ENCODE peak calls at places on chromosomes 13 and 19, in eight cellular contexts. Z, H, K, X, R, Y, F and C are unnamed samples.

GRCh38 chr13:53953205-53953604 is 924.6 kb downstream of the OLFM4 start:
- DNase-seq in H (no peak), X (no peak), F (no peak), R (no peak), Z (no peak), K (no peak), Y (no peak), C (no peak)

GRCh38 chr19:34308381-34309367 is 54.3 kb downstream of the GARRE1 start:
- DNase-seq in Y (no peak), F (no peak), K (no peak), H (no peak), Z (no peak), X (no peak), R (no peak), C (no peak)

GRCh38 chr19:35901854-35902661 is at the start of gene HCST:
- DNase-seq in R (no peak), H (no peak), Y (peak), X (no peak), K (no peak), F (no peak), Z (peak), C (peak)

GRCh38 chr13:58852076-58852475 is 1220.5 kb downstream of the PCDH17 start:
- DNase-seq in Y (no peak), K (no peak), H (no peak), Z (peak), F (no peak), R (no peak), X (no peak), C (no peak)

GRCh38 chr19:3479177-3479818 is 1.0 kb downstream of the SMIM24 start:
- DNase-seq in Y (peak), X (no peak), K (no peak), F (peak), Z (no peak), R (no peak), H (no peak), C (no peak)

GRCh38 chr13:25468330-25469178 is 96.8 kb downstream of the ATP8A2 start:
- DNase-seq in X (peak), Z (no peak), H (no peak), Y (peak), F (no peak), K (no peak), R (peak), C (no peak)

GRCh38 chr13:37375071-37375470 is 223.5 kb downstream of the POSTN start:
- DNase-seq in K (no peak), R (no peak), F (peak), Z (no peak), Y (no peak), H (no peak), X (no peak), C (no peak)

GRCh38 chr19:54481326-54481930 is 8.3 kb upstream of the CDC42EP5 start:
- DNase-seq in Y (peak), F (peak), H (peak), X (peak), K (no peak), Z (no peak), R (peak), C (no peak)

GRCh38 chr13:31434613-31435012 is 234.8 kb downstream of the B3GLCT start:
- DNase-seq in Z (no peak), X (no peak), K (no peak), H (no peak), R (no peak), F (no peak), Y (no peak), C (no peak)

GRCh38 chr13:21672811-21673591 is 2.1 kb downstream of the FGF9 start:
- DNase-seq in Y (peak), Z (no peak), F (peak), H (peak), R (no peak), K (no peak), X (no peak), C (no peak)

GRCh38 chr19:8251025-8251472 is 41.9 kb downstream of the CERS4 start:
- DNase-seq in H (no peak), R (no peak), K (no peak), Z (no peak), Y (no peak), X (no peak), F (no peak), C (no peak)

GRCh38 chr13:47306991-47307390 is 410.1 kb upstream of the HTR2A start:
- DNase-seq in F (peak), K (no peak), R (no peak), Z (no peak), X (no peak), Y (no peak), H (no peak), C (no peak)

GRCh38 chr19:50762554-50762953 is 7.7 kb upstream of the GPR32 start:
- DNase-seq in Z (no peak), Y (no peak), F (peak), X (no peak), R (no peak), H (no peak), K (no peak), C (no peak)

GRCh38 chr13:108742681-108743080 is 113.3 kb downstream of the MYO16 start:
- DNase-seq in X (no peak), Y (no peak), Z (no peak), K (no peak), H (no peak), F (no peak), R (no peak), C (no peak)

GRCh38 chr13:95122063-95122462 is 179.2 kb downstream of the ABCC4 start:
- DNase-seq in X (no peak), K (no peak), Y (peak), F (no peak), R (no peak), H (no peak), Z (no peak), C (no peak)